ENCODE peak calls at places on chromosome 2, in seven cellular contexts. R is GM13976; Y is CD4-positive, alpha-beta T cell; M is A549; I is HFFc6; X is neural crest cell; H is adrenal gland. V is an unnamed sample.

GRCh38 chr2:27653397-27653796 is 10.0 kb downstream of the SUPT7L start:
- DNase-seq in Y (no peak), R (no peak), X (no peak), M (no peak), H (no peak), I (no peak), V (no peak)

GRCh38 chr2:157572725-157573124 is 55.9 kb downstream of the ACVR1C start:
- DNase-seq in X (no peak), Y (no peak), M (peak), H (no peak), R (no peak), I (no peak), V (no peak)

GRCh38 chr2:207676827-207677354 is 34.5 kb upstream of the CCNYL1 start:
- DNase-seq in M (peak), H (peak), X (no peak), I (peak), Y (no peak), R (no peak), V (no peak)

GRCh38 chr2:9236867-9237266 is 30.3 kb downstream of the ASAP2 start:
- DNase-seq in I (no peak), X (no peak), R (no peak), M (no peak), H (no peak), Y (no peak), V (no peak)

GRCh38 chr2:207823865-207824264 is 54.2 kb upstream of the FZD5 start:
- DNase-seq in R (no peak), M (no peak), X (no peak), Y (no peak), H (no peak), I (no peak), V (no peak)

GRCh38 chr2:190533968-190534309 is 583 bp downstream of the NEMP2 start:
- DNase-seq in R (no peak), H (peak), M (no peak), I (no peak), Y (peak), X (no peak), V (no peak)

GRCh38 chr2:43106767-43107527 is 119.5 kb downstream of the ZFP36L2 start:
- DNase-seq in R (no peak), M (no peak), I (no peak), X (peak), Y (no peak), H (no peak), V (no peak)

GRCh38 chr2:50535256-50535655 is 496.7 kb downstream of the NRXN1 start:
- DNase-seq in I (no peak), Y (no peak), M (no peak), R (no peak), H (no peak), X (no peak), V (no peak)

GRCh38 chr2:234472155-234472554 is 24.7 kb downstream of the ARL4C start:
- DNase-seq in I (no peak), Y (no peak), H (no peak), R (no peak), X (no peak), M (no peak), V (no peak)

GRCh38 chr2:234468503-234468902 is 28.4 kb downstream of the ARL4C start:
- DNase-seq in X (no peak), R (no peak), Y (no peak), H (no peak), M (no peak), I (peak), V (no peak)

GRCh38 chr2:234467289-234467688 is 29.6 kb downstream of the ARL4C start:
- DNase-seq in H (no peak), R (no peak), I (peak), X (no peak), Y (no peak), M (no peak), V (no peak)

GRCh38 chr2:234469251-234469845 is 27.5 kb downstream of the ARL4C start:
- DNase-seq in Y (no peak), I (no peak), X (no peak), M (no peak), R (no peak), H (no peak), V (no peak)

GRCh38 chr2:234469972-234470371 is 26.9 kb downstream of the ARL4C start:
- DNase-seq in M (no peak), H (no peak), R (no peak), X (no peak), Y (no peak), I (no peak), V (no peak)
- TF ChIP-seq CTCF in M (no peak), H (no peak), R (no peak), X (no peak), Y (no peak), I (no peak), V (no peak)

DNA sequence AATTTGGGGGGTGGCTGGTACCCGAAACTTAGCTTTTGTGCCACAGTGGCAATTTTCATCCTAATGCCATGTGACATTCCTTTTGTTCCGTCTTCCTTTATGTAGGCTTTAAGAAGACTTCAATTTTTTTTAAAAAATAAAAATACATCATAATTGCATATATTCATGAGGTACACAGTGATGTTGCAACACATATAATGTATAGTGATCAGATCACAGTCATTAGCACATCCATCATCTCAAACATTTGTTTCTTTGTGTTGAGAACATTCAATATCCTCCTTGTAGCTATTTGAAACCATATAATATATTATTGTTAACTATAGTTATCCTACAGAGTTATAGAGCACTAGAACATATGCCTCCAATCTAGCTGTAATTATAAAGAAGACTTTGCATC is 6.0 kb upstream of the CLIP4 start:
- DNase-seq in X (no peak), Y (no peak), R (no peak), H (no peak), M (no peak), I (no peak), V (no peak)
- TF ChIP-seq CTCF in X (no peak), Y (no peak), R (no peak), H (no peak), M (no peak), I (no peak), V (no peak)

GRCh38 chr2:60998628-60999545 is 18.6 kb upstream of the PEX13 start:
- DNase-seq in X (no peak), R (peak), M (peak), I (peak), Y (peak), H (no peak), V (no peak)
- TF ChIP-seq CTCF in X (peak), R (no peak), M (peak), I (peak), Y (peak), H (peak), V (peak)

DNA sequence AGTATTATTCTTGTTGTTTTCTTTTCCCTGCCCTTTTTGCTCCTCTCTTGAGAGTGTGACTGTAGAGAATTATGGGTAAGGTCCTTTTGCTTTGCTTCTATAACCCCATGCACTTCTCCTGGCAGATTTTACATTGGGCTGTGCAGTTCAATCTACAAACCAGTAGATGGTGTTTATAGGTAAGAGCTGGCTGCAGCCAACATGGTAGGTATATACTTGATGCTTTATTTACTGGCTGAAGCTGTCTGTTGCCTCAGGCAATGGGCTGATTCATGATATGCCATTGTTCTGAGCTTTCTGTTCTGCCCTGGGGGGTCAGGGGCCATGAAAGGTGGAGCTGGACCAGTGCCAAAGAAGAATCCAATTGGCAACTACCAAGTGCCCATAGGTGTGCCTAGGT is 48.3 kb upstream of the MYL1 start:
- DNase-seq in M (peak), H (no peak), Y (no peak), R (no peak), X (no peak), I (no peak), V (no peak)
- TF ChIP-seq CTCF in M (no peak), H (no peak), Y (no peak), R (no peak), X (peak), I (peak), V (no peak)

DNA sequence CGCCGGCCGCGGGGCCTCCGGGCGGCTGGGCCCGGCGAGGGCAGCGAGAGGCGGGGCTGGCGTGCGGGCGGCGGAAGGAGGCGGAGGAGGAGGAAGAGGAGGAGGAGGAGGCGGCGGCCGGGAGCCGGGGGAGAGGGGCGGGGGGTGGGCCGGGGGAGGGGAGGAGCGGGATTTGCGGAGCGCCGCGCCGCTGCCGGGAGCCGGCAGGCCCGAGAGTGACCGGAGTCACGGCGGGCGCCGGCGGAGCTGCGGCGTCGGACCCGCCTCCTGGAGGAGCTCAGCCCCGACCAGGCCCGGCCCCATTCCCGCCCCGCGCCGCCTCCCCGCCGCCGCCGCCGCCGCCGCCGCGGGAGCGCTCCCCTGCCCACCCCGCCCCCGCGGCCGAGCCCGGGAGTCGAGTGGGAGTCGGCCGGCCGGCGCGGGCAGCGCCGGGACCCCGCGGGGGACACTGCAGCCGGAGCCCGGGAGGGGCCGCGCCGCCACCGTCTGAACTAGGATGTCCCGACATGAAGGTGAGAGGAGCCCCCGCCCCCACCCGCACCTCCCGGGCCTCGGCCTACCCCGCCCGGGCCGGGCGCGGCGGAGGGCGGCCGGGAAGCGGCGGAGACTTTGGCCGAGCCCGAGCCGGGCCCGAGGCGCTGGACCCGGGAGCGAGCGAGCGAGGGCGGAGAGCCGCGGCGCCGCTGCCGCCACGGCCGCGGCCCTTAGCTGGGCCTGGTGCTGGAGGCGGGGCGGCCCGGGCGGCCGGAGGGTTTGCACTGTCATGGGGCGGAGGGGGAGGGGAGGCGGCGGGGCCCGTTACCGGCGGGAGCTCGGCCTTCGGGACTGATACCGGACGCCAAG is at the start of gene KCMF1:
- DNase-seq in M (peak), H (peak), I (peak), R (peak), X (peak), Y (peak), V (peak)
- TF ChIP-seq CTCF in M (no peak), H (no peak), I (no peak), R (no peak), X (no peak), Y (no peak), V (no peak)

GRCh38 chr2:42071762-42072161 is 23.9 kb downstream of the PKDCC start:
- DNase-seq in I (no peak), R (no peak), X (no peak), Y (no peak), M (no peak), H (peak), V (no peak)

GRCh38 chr2:42073739-42074138 is 25.9 kb downstream of the PKDCC start:
- DNase-seq in H (no peak), I (no peak), M (no peak), X (no peak), R (no peak), Y (no peak), V (no peak)

GRCh38 chr2:42068571-42069178 is 20.9 kb downstream of the PKDCC start:
- DNase-seq in M (no peak), I (no peak), X (no peak), R (no peak), H (no peak), Y (no peak), V (no peak)

GRCh38 chr2:42074661-42075060 is 26.8 kb downstream of the PKDCC start:
- DNase-seq in X (no peak), I (no peak), Y (no peak), M (no peak), R (no peak), H (no peak), V (no peak)

DNA sequence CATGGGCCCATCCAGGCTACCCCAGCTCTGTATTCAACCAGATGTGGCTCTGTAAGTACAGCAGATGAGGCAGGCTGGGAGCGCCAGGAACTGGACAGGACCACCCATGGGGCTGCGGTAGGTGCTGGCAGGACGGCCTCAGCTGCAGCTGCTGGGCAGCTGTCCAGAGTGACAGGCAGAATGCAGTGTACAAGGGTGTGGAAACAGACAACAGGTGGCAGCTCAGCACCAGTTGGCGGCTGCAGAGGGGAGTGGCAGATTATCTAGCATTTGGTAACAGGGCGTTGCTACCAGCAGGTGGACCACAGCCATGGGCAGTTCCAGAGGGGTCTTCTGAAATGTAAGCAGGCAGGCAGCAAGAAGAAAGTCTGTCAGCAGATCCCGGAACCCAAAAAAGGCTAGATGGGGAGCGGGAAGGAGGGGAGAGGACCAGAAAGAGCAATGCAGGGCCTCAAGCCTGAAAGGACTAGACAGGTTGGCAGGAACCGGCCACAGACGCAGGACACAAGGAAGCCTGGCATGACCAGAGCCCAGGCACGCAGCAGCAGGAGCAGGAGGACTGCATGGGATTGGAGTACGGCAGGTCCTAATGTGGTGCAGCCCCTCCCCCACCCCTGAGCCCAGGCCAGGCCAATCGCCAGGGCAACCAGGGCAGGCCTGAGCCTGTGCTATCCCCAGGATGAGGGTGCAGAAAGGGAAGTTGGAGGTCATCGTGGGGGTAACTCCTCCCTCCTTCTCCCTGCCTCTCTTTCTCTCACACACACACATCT is 24.7 kb downstream of the PKDCC start:
- DNase-seq in Y (no peak), I (no peak), X (no peak), M (no peak), H (no peak), R (no peak), V (no peak)
- TF ChIP-seq CTCF in Y (no peak), I (no peak), X (no peak), M (no peak), H (no peak), R (no peak), V (no peak)

GRCh38 chr2:34266908-34267697 is 668.0 kb upstream of the FAM98A start:
- DNase-seq in I (no peak), H (no peak), Y (no peak), X (no peak), M (no peak), R (no peak), V (no peak)

DNA sequence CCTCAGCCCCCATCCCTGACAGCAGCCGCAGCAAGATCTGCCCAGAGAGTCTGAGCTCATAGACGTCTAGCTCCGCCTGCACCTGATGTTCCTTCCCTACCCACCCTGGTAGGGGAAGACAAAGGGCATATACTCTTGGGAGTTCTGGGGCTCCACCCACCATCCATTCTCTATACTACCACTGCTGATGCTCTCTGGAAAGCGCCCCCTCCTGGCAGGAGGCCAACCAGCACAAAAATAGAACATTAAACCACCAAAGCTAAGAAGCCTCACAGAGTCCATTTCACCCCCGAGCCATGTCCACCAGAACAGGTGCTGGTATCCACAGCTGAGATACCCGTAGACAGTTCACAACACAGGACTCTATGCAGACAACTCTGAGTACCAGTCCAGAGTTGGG is 662.6 kb upstream of the FAM98A start:
- DNase-seq in M (no peak), X (no peak), I (no peak), R (no peak), H (no peak), Y (no peak), V (no peak)
- TF ChIP-seq CTCF in M (no peak), X (no peak), I (no peak), R (no peak), H (no peak), Y (no peak), V (no peak)

GRCh38 chr2:237616373-237617304 is 10.7 kb upstream of the LRRFIP1 start:
- DNase-seq in R (no peak), M (no peak), X (no peak), H (no peak), Y (no peak), I (peak), V (no peak)

GRCh38 chr2:237612527-237613357 is 14.6 kb upstream of the LRRFIP1 start:
- DNase-seq in M (no peak), R (no peak), Y (no peak), H (no peak), X (no peak), I (no peak), V (no peak)

GRCh38 chr2:237613679-237614078 is 13.7 kb upstream of the LRRFIP1 start:
- DNase-seq in X (no peak), R (no peak), H (no peak), I (no peak), M (no peak), Y (no peak), V (no peak)

GRCh38 chr2:237615631-237616249 is 11.6 kb upstream of the LRRFIP1 start:
- DNase-seq in Y (no peak), R (no peak), M (no peak), I (no peak), X (no peak), H (no peak), V (no peak)

GRCh38 chr2:237614151-237614720 is 13.2 kb upstream of the LRRFIP1 start:
- DNase-seq in R (no peak), I (no peak), Y (no peak), M (peak), H (no peak), X (no peak), V (peak)
- TF ChIP-seq CTCF in R (no peak), I (peak), Y (no peak), M (no peak), H (no peak), X (peak), V (no peak)